ENCODE peak calls at places on chromosomes 7 and 10, in eight cellular contexts. U is GM12891, C is uterus, N is right lobe of liver, M is A549, K is gastrocnemius medialis, P is endothelial cell of umbilical vein, J is HCT116. T is an unnamed sample.

GRCh38 chr7:159061209-159061608 is 83.5 kb downstream of the VIPR2 start:
- DNase-seq in J (no peak), U (no peak), C (no peak), N (no peak), M (no peak), P (no peak), K (no peak), T (no peak)

GRCh38 chr10:29649561-29650551 is 15.1 kb upstream of the SVIL start:
- DNase-seq in P (no peak), U (no peak), C (no peak), N (no peak), M (no peak), J (no peak), K (no peak), T (no peak)

GRCh38 chr7:106111671-106112117 is 418 bp downstream of the SYPL1 start:
- DNase-seq in M (peak), K (peak), C (no peak), P (no peak), U (peak), J (peak), N (peak), T (peak)

GRCh38 chr10:69348824-69349541 is 67.7 kb downstream of the TACR2 start:
- DNase-seq in K (peak), M (peak), C (peak), J (no peak), N (no peak), U (no peak), P (peak), T (no peak)

GRCh38 chr7:3427957-3428356 is 126.9 kb downstream of the SDK1 start:
- DNase-seq in M (no peak), N (no peak), P (no peak), J (peak), K (no peak), C (no peak), U (no peak), T (peak)

GRCh38 chr7:68319061-68319460 is 1279.2 kb upstream of the AUTS2 start:
- DNase-seq in K (no peak), N (no peak), M (no peak), J (no peak), U (no peak), C (no peak), P (no peak), T (no peak)

GRCh38 chr7:3754488-3755365 is 453.7 kb downstream of the SDK1 start:
- DNase-seq in P (no peak), J (no peak), N (no peak), M (no peak), U (no peak), K (no peak), C (no peak), T (no peak)

GRCh38 chr7:142671506-142671905 is 77.8 kb upstream of the PRSS1 start:
- DNase-seq in U (no peak), N (no peak), C (no peak), K (no peak), P (no peak), M (no peak), J (no peak), T (no peak)

GRCh38 chr10:24762161-24762924 is 38.7 kb upstream of the ARHGAP21 start:
- DNase-seq in K (no peak), P (peak), C (no peak), J (no peak), U (no peak), N (no peak), M (no peak), T (no peak)

GRCh38 chr7:13508586-13508985 is 480.9 kb downstream of the ETV1 start:
- DNase-seq in C (no peak), N (no peak), M (no peak), P (no peak), U (no peak), K (no peak), J (no peak), T (no peak)

GRCh38 chr10:46304671-46305429 is 18.1 kb downstream of the ANTXRL start:
- DNase-seq in U (no peak), J (no peak), N (no peak), C (no peak), M (no peak), K (no peak), P (no peak), T (no peak)

GRCh38 chr10:79437111-79437814 is 8.2 kb downstream of the ZCCHC24 start:
- DNase-seq in P (no peak), U (no peak), C (no peak), J (no peak), N (peak), M (no peak), K (no peak), T (no peak)

GRCh38 chr7:102300643-102301211 is 14.1 kb downstream of the SH2B2 start:
- DNase-seq in P (no peak), M (no peak), C (no peak), K (no peak), U (no peak), J (no peak), N (no peak), T (no peak)

GRCh38 chr10:88097092-88097894 is 233.9 kb downstream of the PTEN start:
- DNase-seq in N (no peak), P (no peak), J (no peak), K (peak), U (no peak), C (no peak), M (no peak), T (no peak)

GRCh38 chr10:28331821-28332220 is 29.0 kb upstream of the MPP7 start:
- DNase-seq in J (no peak), N (no peak), U (no peak), K (no peak), P (peak), M (no peak), C (no peak), T (no peak)

GRCh38 chr10:13816195-13816926 is 229.6 kb downstream of the PRPF18 start:
- DNase-seq in N (peak), C (no peak), K (peak), U (no peak), M (no peak), P (peak), J (no peak), T (no peak)

GRCh38 chr10:24526085-24526649 is 197.5 kb downstream of the ARHGAP21 start:
- DNase-seq in N (no peak), J (no peak), K (no peak), P (no peak), M (no peak), U (no peak), C (no peak), T (no peak)

GRCh38 chr7:99020413-99020715 is 123.5 kb downstream of the SMURF1 start:
- DNase-seq in J (no peak), K (no peak), U (no peak), P (no peak), M (no peak), C (no peak), N (no peak), T (no peak)

GRCh38 chr10:71029411-71029881 is 141.1 kb upstream of the PCBD1 start:
- DNase-seq in K (peak), J (no peak), P (no peak), C (no peak), U (no peak), N (no peak), M (no peak), T (no peak)

GRCh38 chr7:149846436-149847046 is 8.4 kb downstream of the ZNF862 start:
- DNase-seq in C (no peak), K (no peak), U (no peak), N (peak), J (no peak), M (no peak), P (no peak), T (no peak)

GRCh38 chr10:44992732-44993225 is 7.9 kb upstream of the ZNF22 start:
- DNase-seq in P (no peak), K (no peak), N (no peak), J (no peak), C (no peak), M (no peak), U (no peak), T (no peak)

GRCh38 chr7:100156331-100157068 is 2.0 kb downstream of the TRAPPC14 start:
- DNase-seq in K (no peak), U (no peak), C (no peak), N (no peak), J (no peak), P (no peak), M (no peak), T (no peak)

GRCh38 chr10:100725041-100725440 is 20.3 kb upstream of the PAX2 start:
- DNase-seq in N (no peak), M (no peak), K (no peak), J (no peak), U (no peak), P (no peak), C (no peak), T (no peak)

GRCh38 chr10:29543715-29544114 is 91.1 kb downstream of the SVIL start:
- DNase-seq in J (no peak), U (no peak), C (no peak), N (no peak), P (no peak), K (no peak), M (no peak), T (no peak)

GRCh38 chr7:116363637-116364432 is 135.7 kb upstream of the CAV2 start:
- DNase-seq in J (no peak), U (no peak), C (no peak), K (no peak), P (peak), N (no peak), M (no peak), T (no peak)

GRCh38 chr10:121088524-121088923 is 237.4 kb downstream of the WDR11 start:
- DNase-seq in M (no peak), J (no peak), P (no peak), U (no peak), C (no peak), K (no peak), N (no peak), T (no peak)

GRCh38 chr10:77350711-77351119 is 286.9 kb downstream of the KCNMA1 start:
- DNase-seq in U (no peak), C (peak), K (peak), J (peak), M (peak), P (peak), N (no peak), T (peak)

GRCh38 chr10:35640951-35641429 is 1.1 kb downstream of the FZD8 start:
- DNase-seq in K (peak), M (peak), N (peak), J (peak), U (peak), C (peak), P (peak), T (peak)

GRCh38 chr7:91043924-91044660 is 220.1 kb upstream of the FZD1 start:
- DNase-seq in U (no peak), P (no peak), K (no peak), M (no peak), N (no peak), J (no peak), C (no peak), T (no peak)

GRCh38 chr7:98291717-98292116 is 10.2 kb downstream of the BRI3 start:
- DNase-seq in K (no peak), M (no peak), N (no peak), U (no peak), P (no peak), J (no peak), C (no peak), T (no peak)

GRCh38 chr7:35545831-35546230 is 149.1 kb downstream of the HERPUD2 start:
- DNase-seq in U (no peak), J (no peak), M (no peak), K (no peak), P (no peak), C (no peak), N (no peak), T (no peak)

GRCh38 chr10:68301790-68302502 is 29.9 kb upstream of the HNRNPH3 start:
- DNase-seq in P (peak), C (no peak), N (no peak), U (no peak), M (peak), J (peak), K (no peak), T (peak)

GRCh38 chr7:107948645-107949442 is 54.1 kb downstream of the LAMB1 start:
- DNase-seq in C (no peak), N (no peak), M (peak), U (no peak), P (peak), K (no peak), J (peak), T (no peak)

GRCh38 chr10:13555884-13556529 is 27.2 kb upstream of the BEND7 start:
- DNase-seq in P (no peak), U (no peak), M (no peak), N (no peak), K (no peak), J (no peak), C (no peak), T (no peak)

GRCh38 chr10:125064681-125065492 is 95.5 kb downstream of the CTBP2 start:
- DNase-seq in K (no peak), U (peak), P (no peak), C (no peak), N (no peak), J (peak), M (no peak), T (no peak)

GRCh38 chr7:117986645-117987269 is 113.5 kb upstream of the CTTNBP2 start:
- DNase-seq in C (peak), U (no peak), N (no peak), J (no peak), P (no peak), M (no peak), K (peak), T (no peak)

GRCh38 chr7:128940494-128941322 is 3.0 kb downstream of the IRF5 start:
- DNase-seq in P (no peak), K (no peak), U (peak), M (no peak), J (no peak), N (no peak), C (no peak), T (no peak)
- TF ChIP-seq POLR2A in P (no peak), K (no peak), U (no peak), M (no peak), J (no peak), N (no peak), C (no peak), T (no peak)

DNA sequence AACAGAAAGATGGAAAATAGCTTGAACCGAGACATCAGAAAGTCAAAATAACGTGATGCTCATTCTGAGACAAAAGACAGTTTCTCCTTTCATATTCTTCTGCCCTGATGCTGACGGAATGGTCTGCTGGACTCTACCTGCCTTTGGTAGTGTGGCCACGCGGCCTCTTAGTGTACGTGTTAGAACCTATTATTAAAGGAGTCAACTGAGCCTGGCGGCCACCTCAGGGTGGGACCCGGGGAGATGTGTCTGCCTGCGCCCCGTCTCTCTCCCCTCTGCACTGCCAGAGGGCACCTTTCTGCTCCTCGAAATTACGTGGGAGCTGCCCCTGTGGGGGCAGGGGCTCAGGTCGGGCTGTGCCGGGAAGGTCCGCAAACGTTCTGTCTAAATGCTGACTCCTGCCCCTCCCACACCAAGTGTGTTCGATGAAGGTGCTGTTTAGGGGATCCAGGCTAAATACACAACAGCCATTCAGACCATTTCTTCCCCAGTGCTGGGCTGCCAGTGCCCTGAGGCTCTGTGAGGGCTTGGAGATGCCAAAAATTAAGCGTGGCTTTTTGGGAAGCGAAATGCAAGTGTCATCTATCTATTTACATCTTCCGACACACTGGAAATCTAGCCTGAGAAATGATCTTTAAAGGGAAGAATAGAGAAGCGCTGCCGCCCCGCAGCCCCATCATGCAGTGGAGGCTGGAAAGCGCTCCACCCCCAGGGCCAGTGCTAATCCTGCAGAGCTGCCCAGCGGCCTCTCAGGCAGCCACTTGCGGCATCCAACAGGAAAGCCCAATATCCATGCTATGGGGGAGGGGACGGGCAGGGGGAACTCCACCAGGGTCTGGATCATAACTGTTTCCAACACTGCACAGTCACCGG is 205.2 kb downstream of the DNAJB6 start:
- DNase-seq in M (no peak), J (no peak), U (no peak), N (no peak), P (no peak), K (no peak), C (no peak), T (no peak)
- TF ChIP-seq POLR2A in M (no peak), J (no peak), U (no peak), N (no peak), P (no peak), K (no peak), C (no peak), T (no peak)

DNA sequence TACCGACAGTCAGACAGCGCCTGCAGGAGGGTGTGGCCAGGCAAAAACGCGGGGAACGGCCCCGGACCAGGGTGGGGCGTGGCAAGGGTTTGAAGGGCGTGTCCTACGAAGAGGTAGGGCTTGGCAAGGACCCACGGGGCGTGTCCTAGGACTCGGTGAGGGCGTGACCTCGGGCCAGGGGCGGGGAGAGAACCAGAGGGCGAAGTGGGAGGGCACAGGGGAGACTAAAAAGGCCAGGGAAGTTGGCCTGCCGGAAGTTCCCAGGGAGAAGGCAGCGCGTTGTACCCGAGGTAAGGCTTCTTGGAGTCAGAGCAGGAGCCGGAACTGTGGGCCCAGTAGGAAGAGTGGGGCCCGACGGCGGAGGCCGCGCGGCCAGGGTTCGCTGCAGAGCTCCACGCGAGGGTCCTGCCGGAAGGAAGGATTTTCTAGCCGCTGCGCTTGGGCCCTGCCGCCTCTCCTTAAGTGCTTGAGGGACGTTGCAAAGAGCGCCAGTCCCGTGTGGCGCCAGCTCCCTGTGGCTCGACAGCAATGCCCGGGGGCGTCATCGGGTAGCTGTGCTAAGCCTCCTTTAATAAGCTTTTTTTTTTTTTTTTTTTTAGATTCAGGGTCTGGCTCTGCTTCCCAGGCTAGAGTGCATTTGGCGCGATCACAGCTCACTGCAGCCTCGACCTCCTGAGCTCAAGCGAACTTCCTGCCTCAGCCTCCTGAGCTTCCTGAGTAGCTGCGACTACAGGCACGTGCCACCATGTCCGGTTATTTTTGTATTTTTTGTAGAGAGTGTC is at the start of gene PTER:
- DNase-seq in K (peak), P (peak), M (peak), J (peak), C (peak), U (peak), N (peak), T (peak)
- TF ChIP-seq POLR2A in K (peak), P (peak), M (peak), J (peak), C (peak), U (peak), N (peak), T (peak)

GRCh38 chr10:50622497-50623298 is 1.1 kb downstream of the SGMS1 start:
- DNase-seq in M (peak), U (peak), N (peak), J (no peak), K (peak), C (peak), P (peak), T (peak)
- TF ChIP-seq POLR2A in M (no peak), U (no peak), N (no peak), J (no peak), K (no peak), C (no peak), P (no peak), T (no peak)

GRCh38 chr10:92177546-92177945 is 113.3 kb downstream of the CPEB3 start:
- DNase-seq in N (no peak), U (no peak), C (no peak), M (no peak), J (no peak), K (no peak), P (no peak), T (no peak)

GRCh38 chr10:92184977-92185376 is 105.9 kb downstream of the CPEB3 start:
- DNase-seq in M (no peak), C (no peak), J (no peak), P (no peak), N (no peak), U (no peak), K (peak), T (no peak)

GRCh38 chr10:92180326-92180881 is 110.5 kb downstream of the CPEB3 start:
- DNase-seq in K (no peak), U (no peak), C (no peak), N (no peak), P (no peak), M (no peak), J (no peak), T (no peak)

GRCh38 chr10:92183199-92183598 is 107.7 kb downstream of the CPEB3 start:
- DNase-seq in P (no peak), N (no peak), K (no peak), J (no peak), M (no peak), C (no peak), U (no peak), T (no peak)

GRCh38 chr10:92181575-92181974 is 109.3 kb downstream of the CPEB3 start:
- DNase-seq in K (no peak), N (no peak), J (no peak), U (no peak), P (peak), M (peak), C (no peak), T (no peak)
- TF ChIP-seq POLR2A in K (no peak), N (no peak), J (no peak), U (no peak), P (no peak), M (no peak), C (no peak), T (no peak)

DNA sequence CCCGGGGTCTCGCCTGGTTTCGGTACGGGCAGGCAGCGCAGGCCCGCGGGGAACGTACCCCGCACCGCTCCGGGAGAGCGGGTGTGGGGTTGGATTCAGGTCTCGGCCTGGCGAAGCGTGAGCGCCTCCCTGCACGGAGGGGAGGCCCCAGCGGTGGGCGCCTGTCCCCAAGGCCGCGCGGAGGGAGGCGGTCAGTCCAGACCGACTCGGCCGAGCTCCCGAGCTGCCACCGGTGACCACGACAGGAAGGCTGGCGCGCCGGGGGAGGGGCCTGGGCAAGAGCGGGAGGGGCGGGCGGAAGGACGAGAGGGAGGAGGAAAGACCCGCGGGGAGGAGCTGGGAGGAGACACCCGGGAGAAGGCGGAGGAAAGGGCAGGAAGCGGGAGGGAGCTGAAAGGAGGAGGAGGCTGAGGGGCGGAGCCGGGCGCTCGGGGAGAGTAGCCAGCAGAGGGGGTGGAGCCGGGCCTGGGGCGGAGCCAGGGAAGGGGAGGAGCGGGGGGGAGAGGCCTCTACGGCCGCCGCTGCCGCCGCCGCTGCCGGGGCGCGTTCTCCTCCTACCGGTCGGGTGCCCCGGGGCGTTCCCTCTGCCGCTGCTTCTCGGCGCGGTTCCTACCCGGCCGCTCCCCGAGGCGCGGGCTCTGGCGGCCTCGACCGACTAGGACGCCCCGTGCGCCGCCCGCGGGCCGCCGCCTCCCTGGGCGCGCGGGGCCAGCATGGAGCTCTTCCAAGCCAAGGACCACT is at the start of gene INPP5F:
- DNase-seq in K (peak), J (peak), P (peak), N (peak), M (peak), C (peak), U (peak), T (peak)
- TF ChIP-seq POLR2A in K (peak), J (peak), P (peak), N (peak), M (peak), C (peak), U (peak), T (peak)

T was measured in erythroblast.